ENCODE peak calls at places on chromosomes 6 and 20, in four cellular contexts. One of them, this sample, is unnamed.
A peak's percentile ranks its signal among the peaks of the same experiment; 100 is the strongest.

GRCh38 chr6:14888575-14889000 is 357.3 kb upstream of the JARID2 start:
- DNase-seq in ovary: no peak
- DNase-seq in GM23248: no peak
- DNase-seq in dorsolateral prefrontal cortex: no peak
- DNase-seq in this sample: no peak

GRCh38 chr20:60786686-60787217 is 465.3 kb upstream of the CDH4 start:
- DNase-seq in ovary: no peak
- DNase-seq in GM23248: no peak
- DNase-seq in dorsolateral prefrontal cortex: no peak
- DNase-seq in this sample: no peak

GRCh38 chr6:13846841-13847240 is 32.5 kb upstream of the MCUR1 start:
- DNase-seq in ovary: no peak
- DNase-seq in GM23248: no peak
- DNase-seq in dorsolateral prefrontal cortex: no peak
- DNase-seq in this sample: no peak

GRCh38 chr6:74409447-74409846 is 713.4 kb downstream of the CD109 start:
- DNase-seq in ovary: no peak
- DNase-seq in GM23248: peak; percentile 88
- DNase-seq in dorsolateral prefrontal cortex: no peak
- DNase-seq in this sample: peak; percentile 42

GRCh38 chr6:143058987-143059386 is 1.7 kb upstream of the AIG1 start:
- DNase-seq in ovary: no peak
- DNase-seq in GM23248: no peak
- DNase-seq in dorsolateral prefrontal cortex: no peak
- DNase-seq in this sample: no peak

GRCh38 chr6:87257565-87257964 is 64.8 kb upstream of the SMIM8 start:
- DNase-seq in ovary: no peak
- DNase-seq in GM23248: no peak
- DNase-seq in dorsolateral prefrontal cortex: no peak
- DNase-seq in this sample: no peak

GRCh38 chr6:34237316-34237721 is 646 bp downstream of the HMGA1 start:
- DNase-seq in ovary: peak; percentile 55
- DNase-seq in GM23248: peak; percentile 64
- DNase-seq in dorsolateral prefrontal cortex: peak; percentile 22
- DNase-seq in this sample: peak; percentile 68

GRCh38 chr20:62387993-62388635 is 1.2 kb downstream of the RPS21 start:
- DNase-seq in ovary: no peak
- DNase-seq in GM23248: peak; percentile 54
- DNase-seq in dorsolateral prefrontal cortex: no peak
- DNase-seq in this sample: no peak

GRCh38 chr20:48904566-48905321 is 16.8 kb upstream of the ARFGEF2 start:
- DNase-seq in ovary: peak; percentile 69
- DNase-seq in GM23248: peak; percentile 79
- DNase-seq in dorsolateral prefrontal cortex: peak; percentile 50
- DNase-seq in this sample: peak; percentile 92

GRCh38 chr6:9657994-9658393 is 756.9 kb downstream of the TFAP2A start:
- DNase-seq in ovary: no peak
- DNase-seq in GM23248: peak; percentile 70
- DNase-seq in dorsolateral prefrontal cortex: no peak
- DNase-seq in this sample: no peak

GRCh38 chr6:137768935-137769334 is 98.1 kb upstream of the TNFAIP3 start:
- DNase-seq in ovary: no peak
- DNase-seq in GM23248: no peak
- DNase-seq in dorsolateral prefrontal cortex: no peak
- DNase-seq in this sample: no peak

GRCh38 chr6:88251261-88251660 is 85.1 kb upstream of the CNR1 start:
- DNase-seq in ovary: no peak
- DNase-seq in GM23248: no peak
- DNase-seq in dorsolateral prefrontal cortex: no peak
- DNase-seq in this sample: no peak

GRCh38 chr6:169803291-169803811 is 51.9 kb downstream of the ERMARD start:
- DNase-seq in ovary: no peak
- DNase-seq in GM23248: no peak
- DNase-seq in dorsolateral prefrontal cortex: no peak
- DNase-seq in this sample: peak; percentile 58

GRCh38 chr6:157133856-157134255 is 189.5 kb downstream of the TMEM242 start:
- DNase-seq in ovary: no peak
- DNase-seq in GM23248: no peak
- DNase-seq in dorsolateral prefrontal cortex: no peak
- DNase-seq in this sample: no peak

GRCh38 chr6:13315896-13316295 is 12.4 kb downstream of the TBC1D7 start:
- DNase-seq in ovary: no peak
- DNase-seq in GM23248: no peak
- DNase-seq in dorsolateral prefrontal cortex: no peak
- DNase-seq in this sample: no peak

GRCh38 chr6:17031961-17032360 is 69.9 kb upstream of the STMND1 start:
- DNase-seq in ovary: no peak
- DNase-seq in GM23248: no peak
- DNase-seq in dorsolateral prefrontal cortex: peak; percentile 41
- DNase-seq in this sample: no peak

GRCh38 chr20:59044295-59044694 is 1.7 kb upstream of the PRELID3B start:
- DNase-seq in ovary: no peak
- DNase-seq in GM23248: no peak
- DNase-seq in dorsolateral prefrontal cortex: no peak
- DNase-seq in this sample: no peak

GRCh38 chr6:10890151-10890550 is 3.3 kb downstream of the SYCP2L start:
- DNase-seq in ovary: no peak
- DNase-seq in GM23248: no peak
- DNase-seq in dorsolateral prefrontal cortex: no peak
- DNase-seq in this sample: no peak

GRCh38 chr6:142728910-142729481 is 216.0 kb downstream of the HIVEP2 start:
- DNase-seq in ovary: no peak
- DNase-seq in GM23248: peak; percentile 53
- DNase-seq in dorsolateral prefrontal cortex: no peak
- DNase-seq in this sample: no peak

GRCh38 chr20:63441777-63442493 is 30.5 kb downstream of the KCNQ2 start:
- DNase-seq in ovary: no peak
- DNase-seq in GM23248: peak; percentile 66
- DNase-seq in dorsolateral prefrontal cortex: peak; percentile 86
- DNase-seq in this sample: peak; percentile 46

GRCh38 chr6:159760602-159761057 is 1.2 kb upstream of the ACAT2 start:
- DNase-seq in ovary: no peak
- DNase-seq in GM23248: peak; percentile 53
- DNase-seq in dorsolateral prefrontal cortex: no peak
- DNase-seq in this sample: no peak

GRCh38 chr6:33609444-33610034 is 11.6 kb upstream of the ITPR3 start:
- DNase-seq in ovary: no peak
- DNase-seq in GM23248: peak; percentile 97
- DNase-seq in dorsolateral prefrontal cortex: no peak
- DNase-seq in this sample: no peak

DNA sequence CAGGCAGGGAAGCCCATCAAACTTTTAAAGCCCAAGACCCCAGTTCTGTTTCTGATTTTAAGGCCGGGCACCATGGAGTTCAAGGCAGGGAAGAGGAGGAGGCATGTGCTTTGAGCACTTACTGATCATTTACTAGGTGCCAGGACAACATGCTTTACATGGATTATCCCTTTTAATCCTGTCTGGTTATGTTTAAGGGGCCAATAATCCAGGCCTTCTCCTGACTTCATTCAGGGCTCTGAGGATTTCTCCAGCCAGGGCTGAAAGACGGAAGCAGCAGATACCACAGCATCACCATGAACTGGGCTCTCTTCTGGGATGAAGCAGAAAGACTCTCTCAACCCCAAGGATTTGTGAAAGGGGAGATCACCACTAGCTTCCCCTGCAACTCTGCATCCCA is 4.1 kb downstream of the CCND3 start:
- DNase-seq in ovary: no peak
- DNase-seq in GM23248: no peak
- DNase-seq in dorsolateral prefrontal cortex: no peak
- DNase-seq in this sample: peak; percentile 44
- H3K27ac ChIP-seq in ovary: no peak overlapping the region
- H3K27ac ChIP-seq in GM23248: no peak overlapping the region
- H3K27ac ChIP-seq in dorsolateral prefrontal cortex: no peak overlapping the region
- H3K27ac ChIP-seq in this sample: peak overlapping the region; percentile 98

GRCh38 chr6:98039876-98040605 is 757.0 kb upstream of the MMS22L start:
- DNase-seq in ovary: no peak
- DNase-seq in GM23248: peak; percentile 52
- DNase-seq in dorsolateral prefrontal cortex: no peak
- DNase-seq in this sample: no peak
- H3K27ac ChIP-seq in ovary: no peak overlapping the region
- H3K27ac ChIP-seq in GM23248: no peak overlapping the region
- H3K27ac ChIP-seq in dorsolateral prefrontal cortex: no peak overlapping the region
- H3K27ac ChIP-seq in this sample: no peak overlapping the region

GRCh38 chr6:31822038-31822821 is 5.3 kb upstream of the HSPA1B start:
- DNase-seq in ovary: peak; percentile 85
- DNase-seq in GM23248: peak; percentile 90
- DNase-seq in dorsolateral prefrontal cortex: peak; percentile 68
- DNase-seq in this sample: peak; percentile 84

GRCh38 chr6:31821301-31822037 is 6.1 kb upstream of the HSPA1B start:
- DNase-seq in ovary: peak; percentile 82
- DNase-seq in GM23248: peak; percentile 77
- DNase-seq in dorsolateral prefrontal cortex: peak; percentile 58
- DNase-seq in this sample: peak; percentile 82

GRCh38 chr6:31814677-31815024 is 432 bp downstream of the HSPA1L start:
- DNase-seq in ovary: peak; percentile 93
- DNase-seq in GM23248: peak; percentile 98
- DNase-seq in dorsolateral prefrontal cortex: peak; percentile 94
- DNase-seq in this sample: no peak

GRCh38 chr6:31815025-31815838 is at the start of the genes HSPA1A and HSPA1L:
- DNase-seq in ovary: peak; percentile 94
- DNase-seq in GM23248: peak; percentile 96
- DNase-seq in dorsolateral prefrontal cortex: peak; percentile 97
- DNase-seq in this sample: no peak

DNA sequence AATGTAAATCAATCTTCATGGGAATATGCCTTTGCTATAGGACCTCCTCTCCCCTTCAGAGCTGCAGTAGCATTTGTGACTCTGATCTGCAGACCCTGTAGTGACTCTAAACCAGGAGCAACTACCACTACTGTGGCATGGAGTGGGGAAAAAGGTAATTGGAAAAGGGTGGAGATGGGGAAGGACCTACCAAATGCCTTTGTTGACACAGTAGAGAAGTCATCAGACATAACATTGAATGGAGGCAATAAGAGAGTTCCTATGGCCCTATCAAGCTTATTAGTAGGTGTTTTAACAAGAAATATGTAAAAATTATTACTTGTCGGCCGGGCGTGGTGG is 4.7 kb downstream of the HSPA1A start:
- DNase-seq in ovary: no peak
- DNase-seq in GM23248: no peak
- DNase-seq in dorsolateral prefrontal cortex: no peak
- DNase-seq in this sample: no peak
- H3K27ac ChIP-seq in ovary: no peak overlapping the region
- H3K27ac ChIP-seq in GM23248: peak overlapping the region; percentile 75
- H3K27ac ChIP-seq in dorsolateral prefrontal cortex: peak overlapping the region; percentile 84
- H3K27ac ChIP-seq in this sample: no peak overlapping the region

DNA sequence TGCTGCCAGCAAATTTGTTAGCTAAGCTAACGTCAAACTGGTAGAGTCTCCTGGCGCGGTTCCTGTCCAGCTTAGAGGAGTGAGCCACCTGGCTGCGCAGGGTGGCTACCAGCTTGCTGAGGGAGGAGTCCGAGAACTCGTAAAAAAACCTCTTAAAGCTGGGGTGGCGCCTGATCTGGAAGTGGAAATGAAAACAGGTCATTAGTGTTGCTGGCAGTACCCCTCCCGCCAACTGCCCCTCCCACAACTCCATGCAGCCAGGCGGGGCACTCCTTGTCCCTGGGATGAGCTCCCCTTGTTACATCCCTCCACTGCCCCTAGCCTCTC is 17.3 kb downstream of the BNIP5 start:
- DNase-seq in ovary: no peak
- DNase-seq in GM23248: no peak
- DNase-seq in dorsolateral prefrontal cortex: no peak
- DNase-seq in this sample: no peak
- H3K27ac ChIP-seq in ovary: no peak overlapping the region
- H3K27ac ChIP-seq in GM23248: no peak overlapping the region
- H3K27ac ChIP-seq in dorsolateral prefrontal cortex: no peak overlapping the region
- H3K27ac ChIP-seq in this sample: no peak overlapping the region

GRCh38 chr6:121652726-121653623 is 217.5 kb downstream of the GJA1 start:
- DNase-seq in ovary: no peak
- DNase-seq in GM23248: peak; percentile 88
- DNase-seq in dorsolateral prefrontal cortex: no peak
- DNase-seq in this sample: no peak

GRCh38 chr6:121651420-121651819 is 216.0 kb downstream of the GJA1 start:
- DNase-seq in ovary: no peak
- DNase-seq in GM23248: no peak
- DNase-seq in dorsolateral prefrontal cortex: no peak
- DNase-seq in this sample: no peak

GRCh38 chr6:121649951-121650350 is 214.5 kb downstream of the GJA1 start:
- DNase-seq in ovary: no peak
- DNase-seq in GM23248: no peak
- DNase-seq in dorsolateral prefrontal cortex: no peak
- DNase-seq in this sample: no peak

GRCh38 chr6:121653624-121654008 is 218.2 kb downstream of the GJA1 start:
- DNase-seq in ovary: no peak
- DNase-seq in GM23248: no peak
- DNase-seq in dorsolateral prefrontal cortex: no peak
- DNase-seq in this sample: no peak

GRCh38 chr6:121652223-121652622 is 216.8 kb downstream of the GJA1 start:
- DNase-seq in ovary: no peak
- DNase-seq in GM23248: no peak
- DNase-seq in dorsolateral prefrontal cortex: no peak
- DNase-seq in this sample: no peak
- H3K27ac ChIP-seq in ovary: no peak overlapping the region
- H3K27ac ChIP-seq in GM23248: no peak overlapping the region
- H3K27ac ChIP-seq in dorsolateral prefrontal cortex: no peak overlapping the region
- H3K27ac ChIP-seq in this sample: no peak overlapping the region

GRCh38 chr6:160962835-160963623 is 28.5 kb upstream of the MAP3K4 start:
- DNase-seq in ovary: no peak
- DNase-seq in GM23248: no peak
- DNase-seq in dorsolateral prefrontal cortex: no peak
- DNase-seq in this sample: no peak
- H3K27ac ChIP-seq in ovary: no peak overlapping the region
- H3K27ac ChIP-seq in GM23248: no peak overlapping the region
- H3K27ac ChIP-seq in dorsolateral prefrontal cortex: no peak overlapping the region
- H3K27ac ChIP-seq in this sample: no peak overlapping the region

DNA sequence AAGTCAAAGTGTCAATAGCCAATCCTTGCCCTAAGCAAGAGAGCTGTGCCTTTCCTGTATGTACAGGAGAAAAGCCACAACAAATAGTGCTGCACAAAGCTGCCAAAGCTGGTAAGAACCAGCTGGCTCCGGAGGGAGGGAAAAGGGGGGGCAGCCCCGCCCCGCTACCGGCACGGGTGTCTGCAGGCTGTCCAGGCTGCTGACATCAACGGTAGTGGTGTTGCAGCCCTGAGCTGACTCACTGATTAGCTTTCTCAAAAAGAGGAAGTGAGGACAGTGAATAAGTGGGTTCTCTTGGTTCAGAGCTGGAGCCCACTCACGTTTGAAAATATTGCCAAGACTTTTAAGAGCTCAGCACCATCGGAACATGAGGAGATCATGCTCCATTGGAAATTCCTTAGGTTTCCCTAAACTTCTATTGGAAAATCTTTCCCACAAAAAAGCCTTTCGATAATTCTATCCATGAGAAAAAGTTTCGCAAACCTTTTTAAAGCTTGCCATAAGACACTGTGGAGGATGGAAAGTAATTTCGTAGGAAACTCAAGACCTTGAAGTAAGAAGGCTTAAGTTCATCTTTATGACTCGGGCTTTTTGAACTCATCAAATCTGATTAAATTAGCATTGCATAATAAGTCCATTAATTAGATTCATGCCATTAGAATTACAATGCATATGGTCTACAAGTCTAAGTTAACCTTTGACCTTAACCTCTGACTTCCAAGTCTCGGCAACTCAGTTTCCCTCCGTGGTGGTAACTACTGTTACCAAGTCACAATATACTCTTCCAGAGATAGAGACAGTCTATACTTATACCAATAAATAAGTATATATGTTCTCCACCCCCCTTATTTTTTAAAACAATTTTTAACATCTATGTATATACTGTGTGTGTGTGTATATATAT is 67.0 kb downstream of the TNFRSF21 start:
- DNase-seq in ovary: peak; percentile 87
- DNase-seq in GM23248: peak; percentile 77
- DNase-seq in dorsolateral prefrontal cortex: peak; percentile 72
- DNase-seq in this sample: peak; percentile 85
- H3K27ac ChIP-seq in ovary: peak overlapping the region; percentile 35
- H3K27ac ChIP-seq in GM23248: peak overlapping the region; percentile 54
- H3K27ac ChIP-seq in dorsolateral prefrontal cortex: no peak overlapping the region
- H3K27ac ChIP-seq in this sample: peak overlapping the region; percentile 43